ENCODE peak calls at places on chromosome 2, in four cellular contexts. K is IMR-90, L is left lung, O is GM12864. I is an unnamed sample.

GRCh38 chr2:177211148-177211547 is 1.4 kb upstream of the HNRNPA3 start:
- DNase-seq in K (no peak), L (no peak), O (no peak), I (no peak)

GRCh38 chr2:171553858-171554257 is 31.6 kb downstream of the CYBRD1 start:
- DNase-seq in K (no peak), L (no peak), O (no peak), I (peak)

GRCh38 chr2:9380702-9381628 is 42.4 kb downstream of the ITGB1BP1 start:
- DNase-seq in K (peak), L (no peak), O (no peak), I (peak)

GRCh38 chr2:28970464-28971160 is 10.5 kb upstream of the TOGARAM2 start:
- DNase-seq in K (no peak), L (no peak), O (no peak), I (no peak)

GRCh38 chr2:37582911-37583310 is 88.5 kb downstream of the CDC42EP3 start:
- DNase-seq in K (no peak), L (no peak), O (no peak), I (no peak)

GRCh38 chr2:226426292-226426736 is 373.3 kb downstream of the IRS1 start:
- DNase-seq in K (peak), L (no peak), O (no peak), I (peak)

GRCh38 chr2:120347387-120348010 is 1.6 kb downstream of the INHBB start:
- DNase-seq in K (peak), L (peak), O (no peak), I (peak)

GRCh38 chr2:3114406-3115185 is 263.0 kb downstream of the EIPR1 start:
- DNase-seq in K (no peak), L (no peak), O (no peak), I (no peak)

GRCh38 chr2:10368491-10369231 is 66.0 kb downstream of the HPCAL1 start:
- DNase-seq in K (no peak), L (peak), O (no peak), I (no peak)

GRCh38 chr2:3535794-3536681 is 16.7 kb upstream of the ADI1 start:
- DNase-seq in K (peak), L (no peak), O (no peak), I (peak)

GRCh38 chr2:127577973-127578372 is 42.5 kb downstream of the MYO7B start:
- DNase-seq in K (no peak), L (no peak), O (no peak), I (no peak)

GRCh38 chr2:132252894-132253264 is 91.1 kb upstream of the ANKRD30BL start:
- DNase-seq in K (no peak), L (peak), O (no peak), I (no peak)

GRCh38 chr2:37781028-37781427 is 109.6 kb upstream of the CDC42EP3 start:
- DNase-seq in K (peak), L (no peak), O (no peak), I (peak)

GRCh38 chr2:150681120-150681796 is 193.8 kb upstream of the RND3 start:
- DNase-seq in K (peak), L (no peak), O (no peak), I (peak)

GRCh38 chr2:238230699-238231098 is 9.1 kb downstream of the HES6 start:
- DNase-seq in K (no peak), L (no peak), O (no peak), I (no peak)
- H3K4me3 ChIP-seq in K (no peak), L (peak), O (no peak), I (no peak)

DNA sequence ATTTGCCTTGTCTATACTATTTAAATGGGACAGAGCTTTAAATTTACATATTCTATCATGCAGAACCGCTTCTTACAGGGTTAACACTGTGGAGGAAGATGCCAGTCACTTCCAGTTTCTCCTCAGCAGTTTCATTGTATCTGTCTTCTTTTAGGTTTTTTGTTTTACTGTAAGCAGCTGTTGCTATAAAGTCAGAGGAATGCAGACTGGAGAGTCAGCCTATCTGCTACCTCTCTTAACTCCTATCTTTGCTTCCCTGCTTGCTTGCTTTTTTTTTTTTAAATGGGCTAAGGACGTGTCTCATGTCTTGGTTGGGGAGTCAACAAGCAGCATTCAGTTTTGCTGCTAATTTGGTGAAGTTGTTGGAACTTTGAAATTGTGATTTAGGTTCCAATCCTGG is 8.9 kb downstream of the EPC2 start:
- DNase-seq in K (peak), L (no peak), O (no peak), I (no peak)
- H3K4me3 ChIP-seq in K (no peak), L (no peak), O (no peak), I (no peak)

GRCh38 chr2:180979935-180980184 is 545 bp upstream of the UBE2E3 start:
- DNase-seq in K (peak), L (no peak), O (no peak), I (peak)
- H3K4me3 ChIP-seq in K (peak), L (peak), O (peak), I (peak)

GRCh38 chr2:241638940-241639339 is 1.4 kb downstream of the ATG4B start:
- DNase-seq in K (no peak), L (peak), O (no peak), I (no peak)
- H3K4me3 ChIP-seq in K (no peak), L (peak), O (no peak), I (no peak)

GRCh38 chr2:202592580-202592979 is 42.2 kb upstream of the FAM117B start:
- DNase-seq in K (peak), L (no peak), O (no peak), I (peak)

GRCh38 chr2:202583709-202584219 is 51.0 kb upstream of the FAM117B start:
- DNase-seq in K (no peak), L (no peak), O (no peak), I (no peak)

GRCh38 chr2:202589582-202589949 is 45.2 kb upstream of the FAM117B start:
- DNase-seq in K (no peak), L (no peak), O (no peak), I (no peak)

GRCh38 chr2:202588647-202589581 is 45.9 kb upstream of the FAM117B start:
- DNase-seq in K (peak), L (peak), O (peak), I (peak)
- H3K4me3 ChIP-seq in K (no peak), L (no peak), O (no peak), I (no peak)

DNA sequence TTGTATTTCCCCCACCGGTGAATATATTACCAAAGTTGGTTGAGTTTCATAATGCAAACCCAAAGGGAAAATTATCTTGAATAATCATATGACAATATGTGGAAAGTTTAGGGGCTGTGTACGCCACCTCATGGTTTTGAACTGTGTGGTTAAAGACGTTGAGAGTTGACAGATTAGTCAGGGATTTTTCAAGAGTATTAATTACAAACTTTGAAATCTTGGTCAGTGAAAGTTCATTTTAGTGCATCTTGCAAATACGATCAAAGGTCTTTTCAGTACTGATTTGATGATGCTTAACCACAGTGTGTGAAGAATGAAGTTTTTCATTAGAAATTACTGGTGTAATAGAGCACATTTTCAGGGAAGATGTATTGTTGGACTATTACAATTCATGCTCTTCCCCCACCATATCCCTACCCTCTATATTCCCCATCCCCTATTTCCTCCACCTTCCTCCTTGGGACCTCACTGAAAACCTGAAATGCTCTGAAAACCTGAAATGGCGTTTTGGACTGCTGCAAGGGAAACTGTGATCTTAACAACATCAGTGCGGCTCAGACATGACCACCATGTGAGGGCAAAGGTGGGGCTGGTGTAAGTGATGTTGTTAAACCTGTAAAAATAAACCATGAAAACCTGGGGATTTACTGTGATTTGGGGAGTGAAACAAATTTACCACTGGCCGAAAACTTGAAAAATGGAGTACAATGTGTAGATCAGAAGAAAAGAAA is 4.5 kb upstream of the BCL2L11 start:
- DNase-seq in K (no peak), L (no peak), O (no peak), I (no peak)
- H3K4me3 ChIP-seq in K (no peak), L (no peak), O (no peak), I (no peak)

DNA sequence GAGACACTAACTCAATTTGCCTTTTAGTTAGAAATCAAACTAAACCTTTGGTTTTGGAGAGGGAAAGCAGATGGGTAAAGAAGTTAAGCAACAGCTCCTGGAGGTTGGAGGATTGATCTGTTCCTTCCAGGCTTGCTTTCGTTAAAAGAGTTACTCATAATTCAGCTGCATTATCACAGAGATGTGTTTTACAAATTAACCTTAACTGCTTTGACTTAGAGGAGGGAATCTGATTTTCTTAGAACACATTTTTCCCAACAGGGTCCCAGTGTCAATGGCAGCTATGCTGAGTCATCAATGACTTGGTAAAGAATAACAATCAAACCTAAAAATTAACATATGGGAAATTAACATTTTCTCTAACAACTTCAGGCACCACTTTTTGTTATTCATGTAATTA is 113.4 kb downstream of the COPS8 start:
- DNase-seq in K (peak), L (no peak), O (no peak), I (peak)
- H3K4me3 ChIP-seq in K (no peak), L (no peak), O (no peak), I (no peak)

GRCh38 chr2:118834440-118834810 is 13.0 kb downstream of the EN1 start:
- DNase-seq in K (no peak), L (no peak), O (no peak), I (no peak)

GRCh38 chr2:118834901-118835738 is 12.3 kb downstream of the EN1 start:
- DNase-seq in K (no peak), L (no peak), O (no peak), I (no peak)

GRCh38 chr2:118832071-118832790 is 15.2 kb downstream of the EN1 start:
- DNase-seq in K (no peak), L (no peak), O (no peak), I (no peak)

GRCh38 chr2:118833716-118834439 is 13.6 kb downstream of the EN1 start:
- DNase-seq in K (no peak), L (no peak), O (no peak), I (no peak)

GRCh38 chr2:118832791-118833715 is 14.4 kb downstream of the EN1 start:
- DNase-seq in K (no peak), L (no peak), O (no peak), I (no peak)
- H3K4me3 ChIP-seq in K (no peak), L (no peak), O (no peak), I (no peak)

DNA sequence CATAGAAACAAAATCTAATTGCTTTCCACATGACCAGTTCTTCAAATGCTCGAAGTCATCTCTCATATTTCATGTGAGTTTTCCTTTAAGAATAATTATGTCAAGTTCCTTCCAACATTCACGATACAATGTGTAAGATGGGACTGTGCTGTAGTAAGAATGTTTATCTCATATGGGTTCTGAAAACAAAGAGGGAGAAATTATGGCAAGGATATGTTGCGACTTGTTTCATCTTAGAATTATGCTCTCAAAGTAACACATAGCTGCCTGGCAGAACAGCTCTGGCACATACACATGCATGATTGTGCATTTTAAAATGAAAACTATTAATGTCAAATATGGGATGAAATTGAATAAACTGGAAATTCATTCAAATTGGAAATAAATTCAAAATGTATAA is 314.8 kb upstream of the ACVR2A start:
- DNase-seq in K (no peak), L (no peak), O (no peak), I (no peak)
- H3K4me3 ChIP-seq in K (no peak), L (no peak), O (no peak), I (no peak)

I was measured in astrocyte of the spinal cord.